ENCODE peak calls at places on chromosomes 6 and 20, in five cellular contexts. J, E, B, S and L are unnamed samples.

GRCh38 chr6:73858376-73858775 is 162.4 kb downstream of the CD109 start:
- DNase-seq in J (no peak), E (no peak), B (no peak), S (no peak), L (no peak)

GRCh38 chr6:12748815-12749521 is 32.4 kb downstream of the PHACTR1 start:
- DNase-seq in J (peak; percentile 17), E (peak; percentile 74), B (no peak), S (no peak), L (no peak)

GRCh38 chr6:107106165-107106564 is 9.2 kb downstream of the BEND3 start:
- DNase-seq in J (no peak), E (no peak), B (no peak), S (no peak), L (peak; percentile 31)

GRCh38 chr20:47392015-47392720 is 35.7 kb upstream of the ZMYND8 start:
- DNase-seq in J (no peak), E (peak; percentile 98), B (no peak), S (peak; percentile 51), L (no peak)

GRCh38 chr6:166778046-166778445 is 151.0 kb upstream of the RPS6KA2 start:
- DNase-seq in J (no peak), E (no peak), B (no peak), S (peak; percentile 5), L (no peak)

GRCh38 chr20:59776626-59777320 is 156.7 kb downstream of the SYCP2 start:
- DNase-seq in J (no peak), E (no peak), B (no peak), S (no peak), L (peak; percentile 47)

GRCh38 chr6:9292975-9293374 is 857.6 kb upstream of the SLC35B3 start:
- DNase-seq in J (no peak), E (no peak), B (no peak), S (no peak), L (no peak)

GRCh38 chr6:130326496-130326895 is 39.3 kb upstream of the TMEM200A start:
- DNase-seq in J (no peak), E (no peak), B (no peak), S (no peak), L (no peak)

GRCh38 chr6:160139420-160139851 is 17.8 kb downstream of the SLC22A1 start:
- DNase-seq in J (no peak), E (peak; percentile 96), B (no peak), S (peak; percentile 12), L (no peak)

GRCh38 chr20:34983995-34984735 is 28.5 kb downstream of the MYH7B start:
- DNase-seq in J (no peak), E (no peak), B (no peak), S (no peak), L (no peak)

GRCh38 chr6:95543798-95544197 is 33.5 kb upstream of the MANEA start:
- DNase-seq in J (no peak), E (no peak), B (no peak), S (no peak), L (no peak)

GRCh38 chr6:75602164-75602896 is 650 bp downstream of the SENP6 start:
- DNase-seq in J (peak; percentile 58), E (peak; percentile 49), B (peak; percentile 45), S (peak; percentile 30), L (peak; percentile 70)

GRCh38 chr6:9428416-9429172 is 986.3 kb downstream of the TFAP2A start:
- DNase-seq in J (no peak), E (peak; percentile 13), B (no peak), S (no peak), L (no peak)

GRCh38 chr6:11778648-11779307 is at the start of gene ADTRP:
- DNase-seq in J (no peak), E (no peak), B (no peak), S (no peak), L (no peak)

GRCh38 chr20:7806831-7807230 is 133.4 kb downstream of the HAO1 start:
- DNase-seq in J (no peak), E (no peak), B (no peak), S (no peak), L (no peak)

GRCh38 chr6:113461153-113461897 is 395.8 kb upstream of the MARCKS start:
- DNase-seq in J (no peak), E (no peak), B (no peak), S (no peak), L (no peak)

GRCh38 chr6:157273756-157274088 is 49.6 kb downstream of the TMEM242 start:
- DNase-seq in J (peak; percentile 49), E (no peak), B (peak; percentile 54), S (no peak), L (no peak)

GRCh38 chr6:158122048-158122447 is 46.0 kb downstream of the SERAC1 start:
- DNase-seq in J (no peak), E (no peak), B (no peak), S (no peak), L (no peak)